ENCODE peak calls at places on chromosomes 4 and X, in five cellular contexts. Z is IMR-90, I is PC-3, P is ascending aorta, X is fibroblast of mammary gland. B is an unnamed sample.

GRCh38 chr4:140813804-140814203 is 57.6 kb upstream of the TBC1D9 start:
- DNase-seq in Z (no peak), X (no peak), P (no peak), I (no peak), B (no peak)

GRCh38 chr4:149291463-149291862 is 524.2 kb downstream of the IQCM start:
- DNase-seq in P (no peak), Z (peak), I (peak), X (peak), B (peak)

GRCh38 chr4:141134586-141134985 is 1.3 kb upstream of the RNF150 start:
- DNase-seq in I (no peak), Z (no peak), X (no peak), P (no peak), B (no peak)

GRCh38 chr4:187380181-187380581 is 615.4 kb upstream of the ZFP42 start:
- DNase-seq in Z (peak), X (peak), I (peak), P (no peak), B (peak)

GRCh38 chrX:46792826-46793195 is 33.9 kb upstream of the SLC9A7 start:
- DNase-seq in X (no peak), I (no peak), Z (no peak), P (no peak), B (no peak)

GRCh38 chrX:91434351-91435168 is at the start of gene PABPC5:
- DNase-seq in X (peak), P (peak), Z (peak), I (peak), B (peak)

GRCh38 chr4:139808381-139809206 is 143.0 kb downstream of the MGST2 start:
- DNase-seq in I (no peak), X (no peak), P (no peak), Z (peak), B (peak)

GRCh38 chr4:89119166-89119565 is 7.8 kb downstream of the TIGD2 start:
- DNase-seq in Z (peak), I (peak), P (no peak), X (peak), B (peak)

GRCh38 chr4:2932561-2932950 is 30.6 kb downstream of the NOP14 start:
- DNase-seq in Z (no peak), I (no peak), P (no peak), X (no peak), B (no peak)

GRCh38 chr4:74369860-74370259 is 4.9 kb downstream of the EREG start:
- DNase-seq in Z (no peak), X (no peak), P (no peak), I (no peak), B (no peak)

GRCh38 chr4:103002551-103002950 is 17.0 kb downstream of the SLC9B1 start:
- DNase-seq in I (peak), Z (peak), P (no peak), X (peak), B (peak)

GRCh38 chrX:24574743-24575142 is 72.4 kb downstream of the PCYT1B start:
- DNase-seq in P (no peak), X (no peak), Z (no peak), I (no peak), B (no peak)

GRCh38 chr4:153153339-153153851 is 50.8 kb upstream of the TRIM2 start:
- DNase-seq in Z (peak), P (peak), I (peak), X (no peak), B (no peak)

GRCh38 chr4:139901516-139902327 is 236.1 kb downstream of the MGST2 start:
- DNase-seq in I (peak), X (peak), P (no peak), Z (peak), B (no peak)

GRCh38 chrX:97234471-97235097 is 350.9 kb downstream of the RPA4 start:
- DNase-seq in X (no peak), P (no peak), I (no peak), Z (no peak), B (no peak)

GRCh38 chr4:114922582-114922912 is 190.9 kb downstream of the NDST4 start:
- DNase-seq in Z (no peak), X (no peak), I (no peak), P (no peak), B (no peak)

GRCh38 chr4:114924311-114924710 is 189.1 kb downstream of the NDST4 start:
- DNase-seq in P (no peak), I (no peak), Z (no peak), X (no peak), B (no peak)

GRCh38 chr4:114926508-114926907 is 186.9 kb downstream of the NDST4 start:
- DNase-seq in X (no peak), I (no peak), Z (no peak), P (no peak), B (no peak)

GRCh38 chr4:114921790-114922581 is 191.4 kb downstream of the NDST4 start:
- DNase-seq in X (no peak), P (no peak), I (no peak), Z (no peak), B (no peak)

GRCh38 chr4:114921191-114921590 is 192.2 kb downstream of the NDST4 start:
- DNase-seq in X (no peak), P (no peak), Z (no peak), I (no peak), B (no peak)
- H3K4me3 ChIP-seq in X (no peak), P (no peak), Z (no peak), I (no peak), B (no peak)

GRCh38 chr4:125101706-125102105 is 213.0 kb upstream of the FAT4 start:
- DNase-seq in P (no peak), I (no peak), Z (no peak), X (peak), B (no peak)
- TF ChIP-seq CTCF in P (no peak), I (no peak), Z (no peak), X (no peak), B (no peak)

GRCh38 chr4:10671750-10672149 is 12.8 kb downstream of the CLNK start:
- DNase-seq in I (no peak), X (no peak), Z (no peak), P (no peak), B (no peak)

GRCh38 chr4:10667651-10668341 is 16.8 kb downstream of the CLNK start:
- DNase-seq in Z (no peak), I (no peak), X (no peak), P (no peak), B (no peak)

GRCh38 chr4:10673817-10674369 is 10.7 kb downstream of the CLNK start:
- DNase-seq in P (no peak), X (no peak), Z (no peak), I (no peak), B (no peak)

GRCh38 chr4:10672379-10672778 is 12.2 kb downstream of the CLNK start:
- DNase-seq in I (no peak), X (no peak), P (no peak), Z (no peak), B (no peak)

DNA sequence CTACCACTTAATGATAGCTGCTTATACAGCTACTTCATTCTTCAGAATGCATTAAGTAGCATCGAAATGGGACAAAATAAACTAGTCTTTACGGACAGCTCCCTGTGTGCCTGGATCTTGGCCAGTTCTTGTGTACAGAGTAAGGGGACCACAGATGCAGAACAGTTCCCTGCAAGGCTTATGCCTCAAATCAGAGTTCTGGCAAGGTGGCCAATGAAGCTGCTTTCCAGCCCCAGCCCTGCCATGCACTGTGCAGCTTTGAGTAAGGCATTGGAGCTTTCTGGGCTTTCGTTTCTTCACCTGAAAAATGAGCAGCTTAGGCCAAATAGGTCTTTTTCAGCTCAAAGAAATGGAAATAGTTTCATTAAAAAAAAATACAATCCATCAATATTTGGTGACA is 14.2 kb downstream of the CLNK start:
- DNase-seq in X (no peak), I (no peak), P (no peak), Z (no peak), B (no peak)
- H3K4me3 ChIP-seq in X (no peak), I (no peak), P (no peak), Z (no peak), B (no peak)

GRCh38 chrX:127037179-127037578 is 217.7 kb downstream of the PRR32 start:
- DNase-seq in X (no peak), P (no peak), I (peak), Z (no peak), B (no peak)
- TF ChIP-seq CTCF in X (no peak), P (no peak), I (no peak), Z (no peak), B (no peak)

GRCh38 chr4:54497947-54498346 is 159.8 kb upstream of the KIT start:
- DNase-seq in Z (no peak), I (no peak), P (no peak), X (no peak), B (no peak)

GRCh38 chr4:54495091-54495490 is 162.7 kb upstream of the KIT start:
- DNase-seq in Z (peak), P (no peak), I (peak), X (no peak), B (no peak)

GRCh38 chr4:54495641-54496040 is 162.1 kb upstream of the KIT start:
- DNase-seq in X (no peak), Z (no peak), I (no peak), P (no peak), B (no peak)

GRCh38 chr4:54496412-54496811 is 161.3 kb upstream of the KIT start:
- DNase-seq in P (no peak), I (no peak), Z (no peak), X (no peak), B (no peak)

DNA sequence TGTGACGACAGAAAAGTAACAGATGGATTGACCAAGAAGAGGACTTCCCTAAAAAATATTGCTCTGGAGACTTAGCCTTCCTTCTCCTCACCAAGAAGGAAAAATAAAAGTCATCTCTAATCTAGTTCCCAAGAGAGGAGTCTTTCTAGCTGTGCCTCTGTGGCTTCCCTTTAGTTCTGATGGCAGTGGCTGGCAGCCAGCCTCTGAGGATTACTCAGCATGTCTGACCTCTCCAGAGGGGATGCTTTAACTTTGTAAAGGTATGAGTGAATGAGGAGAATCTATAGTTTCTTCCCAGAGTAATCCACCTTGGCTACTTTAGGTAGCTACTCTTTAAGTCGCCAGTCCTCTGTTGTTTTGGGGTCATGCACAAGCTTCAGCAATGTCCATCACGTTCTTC is 163.9 kb upstream of the KIT start:
- DNase-seq in I (peak), Z (peak), P (no peak), X (no peak), B (no peak)
- H3K4me3 ChIP-seq in I (no peak), Z (no peak), P (no peak), X (no peak), B (no peak)

B was measured in fibroblast of pulmonary artery.